ENCODE peak calls at places on chromosomes 3 and 15, in nine cellular contexts. K is head of caudate nucleus; P is omental fat pad; Z is non-pigmented ciliary epithelial cell; S is stimulated activated CD4-positive, alpha-beta T cell treated with anti-CD3 and anti-CD28 coated beads, Interleukin-12 subunit alpha, Interleukin-12 subunit beta, amount 100 ng/mL, for 48 hours; C is HEK293T; E is osteocyte; R is NCI-H2081; W is SJCRH30. B is an unnamed sample.

GRCh38 chr3:170623524-170623923 is 37.6 kb upstream of the SLC7A14 start:
- DNase-seq in W (no peak), K (no peak), C (no peak), E (no peak), S (no peak), P (no peak), Z (no peak), R (no peak), B (no peak)

GRCh38 chr3:66386011-66386924 is 114.6 kb downstream of the LRIG1 start:
- DNase-seq in S (no peak), W (no peak), R (no peak), Z (no peak), C (no peak), K (no peak), E (peak), P (no peak), B (no peak)

GRCh38 chr3:129525341-129525968 is 3.0 kb upstream of the RHO start:
- DNase-seq in W (no peak), S (no peak), Z (peak), R (no peak), C (no peak), P (no peak), K (no peak), E (no peak), B (no peak)

GRCh38 chr15:47715856-47716445 is 1.4 kb upstream of the SEMA6D start:
- DNase-seq in K (peak), S (no peak), P (no peak), Z (no peak), R (no peak), C (no peak), E (no peak), W (no peak), B (no peak)

GRCh38 chr15:84863480-84864428 is 20.7 kb upstream of the SLC28A1 start:
- DNase-seq in K (no peak), E (no peak), C (no peak), S (no peak), R (no peak), W (no peak), P (no peak), Z (no peak), B (no peak)

GRCh38 chr15:79653533-79653932 is 221.4 kb downstream of the MINAR1 start:
- DNase-seq in P (no peak), R (no peak), E (no peak), K (no peak), Z (no peak), W (no peak), C (no peak), S (no peak), B (no peak)

GRCh38 chr3:100971776-100972175 is 21.4 kb downstream of the ABI3BP start:
- DNase-seq in K (no peak), S (no peak), C (no peak), E (no peak), W (no peak), P (no peak), Z (no peak), R (peak), B (no peak)

GRCh38 chr3:1848935-1849334 is 249.7 kb upstream of the CNTN4 start:
- DNase-seq in K (no peak), S (no peak), C (no peak), R (no peak), E (no peak), Z (no peak), W (no peak), P (no peak), B (no peak)

GRCh38 chr3:182738583-182739514 is 54.5 kb upstream of the ATP11B start:
- DNase-seq in P (no peak), C (no peak), Z (no peak), K (no peak), S (no peak), R (no peak), E (no peak), W (no peak), B (no peak)

GRCh38 chr3:70256566-70256965 is 55.9 kb downstream of the MDFIC2 start:
- DNase-seq in E (no peak), R (no peak), S (no peak), Z (no peak), W (no peak), K (no peak), C (no peak), P (no peak), B (no peak)

GRCh38 chr3:45029661-45030060 is 3.6 kb downstream of the CLEC3B start:
- DNase-seq in P (no peak), C (no peak), E (no peak), R (no peak), W (no peak), Z (no peak), K (no peak), S (no peak), B (no peak)

GRCh38 chr3:108091498-108092259 is 848 bp upstream of the CD47 start:
- DNase-seq in C (no peak), S (peak), P (no peak), Z (no peak), R (no peak), W (no peak), E (no peak), K (no peak), B (peak)

GRCh38 chr3:179977356-179977755 is 59.4 kb downstream of the PEX5L start:
- DNase-seq in Z (no peak), E (no peak), K (no peak), R (no peak), C (no peak), P (no peak), S (no peak), W (no peak), B (no peak)

GRCh38 chr3:191170097-191170496 is 28.9 kb upstream of the OSTN start:
- DNase-seq in E (no peak), R (no peak), P (no peak), K (no peak), W (no peak), C (no peak), S (no peak), Z (no peak), B (no peak)

GRCh38 chr3:37945407-37945802 is 45.2 kb upstream of the VILL start:
- DNase-seq in C (no peak), P (no peak), Z (no peak), R (no peak), K (no peak), S (no peak), W (no peak), E (no peak), B (no peak)

GRCh38 chr3:40476478-40477470 is at the start of gene ZNF619:
- DNase-seq in K (peak), P (no peak), S (peak), E (peak), R (peak), Z (peak), W (peak), C (peak), B (peak)

GRCh38 chr3:103410231-103410630 is 975.4 kb downstream of the ZPLD1 start:
- DNase-seq in P (no peak), C (no peak), W (peak), S (no peak), Z (no peak), K (no peak), R (no peak), E (no peak), B (no peak)

GRCh38 chr3:12884104-12884742 is 42.9 kb upstream of the RPL32 start:
- DNase-seq in W (peak), S (no peak), C (no peak), K (peak), R (no peak), Z (no peak), E (no peak), P (no peak), B (no peak)

B was measured in central memory CD4-positive, alpha-beta T cell.